ENCODE peak calls at places on chromosomes 16 and 17, in six cellular contexts. B is fibroblast of mammary gland; N is activated T-helper 2 cell treated with anti-CD3 and anti-CD28 coated beads, Interferon-gamma antibody, Interleukin-2, Interleukin-4, amounts not matched to agents 10 μg/mL and 5 μg/mL and 100 μg/mL, durations not matched to agents 14 hours and 24 hours and 36 hours; U is C1 segment of cervical spinal cord; E is effector CD4-positive, alpha-beta T cell; H is T-helper 1 cell. W is an unnamed sample.

GRCh38 chr16:81888520-81889394 is 109.7 kb downstream of the PLCG2 start:
- DNase-seq in B (no peak), N (no peak), U (no peak), E (no peak), H (no peak), W (no peak)

GRCh38 chr17:885971-886571 is 93.5 kb downstream of the NXN start:
- DNase-seq in B (peak), N (no peak), U (no peak), E (no peak), H (no peak), W (no peak)

GRCh38 chr16:53068423-53068833 is 13.6 kb downstream of the CHD9 start:
- DNase-seq in B (no peak), N (no peak), U (no peak), E (no peak), H (no peak), W (no peak)

GRCh38 chr16:47045023-47045422 is 71.5 kb upstream of the DNAJA2 start:
- DNase-seq in B (peak), N (no peak), U (no peak), E (no peak), H (no peak), W (no peak)

GRCh38 chr17:64384253-64385186 is 6.1 kb downstream of the PECAM1 start:
- DNase-seq in B (no peak), N (no peak), U (no peak), E (no peak), H (no peak), W (peak)

GRCh38 chr16:48537909-48538745 is 71.9 kb downstream of the N4BP1 start:
- DNase-seq in B (peak), N (peak), U (no peak), E (no peak), H (no peak), W (no peak)

GRCh38 chr16:85423631-85424030 is 189.5 kb upstream of the GSE1 start:
- DNase-seq in B (no peak), N (no peak), U (no peak), E (no peak), H (no peak), W (no peak)

GRCh38 chr16:89187337-89188063 is 12.8 kb downstream of the SLC22A31 start:
- DNase-seq in B (peak), N (no peak), U (no peak), E (no peak), H (peak), W (no peak)

GRCh38 chr17:29930399-29931010 is 477 bp upstream of the SSH2 start:
- DNase-seq in B (peak), N (no peak), U (no peak), E (no peak), H (no peak), W (no peak)

GRCh38 chr16:68451656-68452055 is 3.3 kb upstream of the SMPD3 start:
- DNase-seq in B (no peak), N (no peak), U (no peak), E (no peak), H (no peak), W (no peak)

GRCh38 chr17:28545141-28545503 is 7.3 kb downstream of the UNC119 start:
- DNase-seq in B (no peak), N (no peak), U (no peak), E (no peak), H (no peak), W (no peak)

GRCh38 chr16:14057878-14058382 is 13.2 kb upstream of the MRTFB start:
- DNase-seq in B (peak), N (no peak), U (no peak), E (no peak), H (no peak), W (no peak)

GRCh38 chr17:81646869-81647600 is 9.3 kb downstream of the PDE6G start:
- DNase-seq in B (no peak), N (no peak), U (no peak), E (no peak), H (no peak), W (no peak)

GRCh38 chr17:52885882-52886281 is 727.4 kb upstream of the CA10 start:
- DNase-seq in B (no peak), N (no peak), U (no peak), E (no peak), H (no peak), W (no peak)

GRCh38 chr16:67781548-67781921 is 24.8 kb downstream of the RANBP10 start:
- DNase-seq in B (no peak), N (peak), U (no peak), E (no peak), H (no peak), W (no peak)

GRCh38 chr17:78780335-78780734 is 1.7 kb downstream of the CYTH1 start:
- DNase-seq in B (no peak), N (no peak), U (no peak), E (no peak), H (no peak), W (no peak)

GRCh38 chr16:66569827-66570405 is 3.7 kb downstream of the CMTM1 start:
- DNase-seq in B (peak), N (no peak), U (no peak), E (no peak), H (no peak), W (no peak)

W was measured in activated gamma-delta T cell treated with anti-CD3 and anti-CD28 coated beads, Interleukin-2, amount 50 U/mL, for 16 hours.